ENCODE peak calls at places on chromosomes 3 and 15, in four cellular contexts. M is brain microvascular endothelial cell; I is upper lobe of left lung; R is CD8-positive, alpha-beta T cell. V is an unnamed sample.

GRCh38 chr3:196007744-196008143 is 74.1 kb downstream of the TFRC start:
- DNase-seq in I (peak; percentile 66), M (no peak), R (no peak), V (no peak)

GRCh38 chr15:51727141-51727897 is 10.1 kb downstream of the LYSMD2 start:
- DNase-seq in M (peak; percentile 45), R (peak; percentile 28), I (no peak), V (no peak)

GRCh38 chr3:179181021-179181472 is 32.9 kb downstream of the PIK3CA start:
- DNase-seq in I (no peak), M (no peak), R (no peak), V (no peak)

GRCh38 chr3:3629911-3630310 is 169.3 kb upstream of the LRRN1 start:
- DNase-seq in R (no peak), I (no peak), M (peak; percentile 5), V (no peak)

GRCh38 chr15:44541282-44541958 is 4.5 kb downstream of the EIF3J start:
- DNase-seq in R (no peak), M (peak; percentile 71), I (no peak), V (no peak)

GRCh38 chr15:50150851-50151250 is 31.1 kb upstream of the SLC27A2 start:
- DNase-seq in M (no peak), R (no peak), I (no peak), V (no peak)

GRCh38 chr3:108461641-108462040 is 48.8 kb downstream of the MYH15 start:
- DNase-seq in M (no peak), R (no peak), I (no peak), V (no peak)

GRCh38 chr15:96732704-96733103 is 402.2 kb downstream of the NR2F2 start:
- DNase-seq in I (no peak), M (peak; percentile 13), R (no peak), V (no peak)

GRCh38 chr15:77069521-77070121 is 1.3 kb downstream of the TSPAN3 start:
- DNase-seq in R (no peak), I (no peak), M (no peak), V (no peak)

GRCh38 chr3:4741404-4742307 is 237.6 kb upstream of the BHLHE40 start:
- DNase-seq in M (peak; percentile 99), I (no peak), R (no peak), V (no peak)

GRCh38 chr3:155744626-155745324 is at the start of gene PLCH1:
- DNase-seq in I (peak; percentile 85), M (peak; percentile 47), R (peak; percentile 47), V (peak; percentile 78)

GRCh38 chr15:62138124-62138523 is 27.0 kb downstream of the C2CD4B start:
- DNase-seq in M (peak; percentile 67), I (no peak), R (no peak), V (no peak)

GRCh38 chr15:89777073-89777820 is 1.1 kb downstream of the MESP2 start:
- DNase-seq in M (no peak), R (no peak), I (no peak), V (no peak)

GRCh38 chr3:183359036-183359435 is 69.4 kb downstream of the MCF2L2 start:
- DNase-seq in I (no peak), R (no peak), M (no peak), V (no peak)

GRCh38 chr15:96285715-96286367 is 44.7 kb upstream of the NR2F2 start:
- DNase-seq in I (peak; percentile 47), M (no peak), R (no peak), V (no peak)

GRCh38 chr3:33453331-33453761 is 13.1 kb upstream of the UBP1 start:
- DNase-seq in I (peak; percentile 67), M (no peak), R (no peak), V (no peak)

GRCh38 chr15:75573001-75573400 is 6.1 kb downstream of the PTPN9 start:
- DNase-seq in I (no peak), R (no peak), M (no peak), V (no peak)

GRCh38 chr3:11764931-11765363 is 81.7 kb downstream of the TAMM41 start:
- DNase-seq in R (no peak), M (peak; percentile 65), I (no peak), V (no peak)

GRCh38 chr15:74768099-74768770 is 13.6 kb upstream of the CSK start:
- DNase-seq in I (no peak), M (no peak), R (no peak), V (no peak)

GRCh38 chr3:42190701-42191442 is 75.1 kb downstream of the CCK start:
- DNase-seq in R (peak; percentile 60), M (peak; percentile 67), I (no peak), V (peak; percentile 77)

GRCh38 chr3:45978348-45978747 is 17.3 kb downstream of the FYCO1 start:
- DNase-seq in R (peak; percentile 61), I (no peak), M (no peak), V (no peak)

GRCh38 chr15:47289667-47290066 is 427.6 kb upstream of the SEMA6D start:
- DNase-seq in M (no peak), I (no peak), R (no peak), V (no peak)

GRCh38 chr3:90007786-90008499 is 900.5 kb downstream of the EPHA3 start:
- DNase-seq in M (no peak), I (no peak), R (no peak), V (no peak)

GRCh38 chr3:196458063-196458462 is 25.8 kb upstream of the UBXN7 start:
- DNase-seq in R (no peak), M (no peak), I (no peak), V (no peak)

GRCh38 chr3:53254810-53255359 is 937 bp downstream of the TKT start:
- DNase-seq in I (peak; percentile 87), M (no peak), R (peak; percentile 52), V (no peak)

GRCh38 chr3:172201990-172202318 is 162.6 kb downstream of the FNDC3B start:
- DNase-seq in I (no peak), R (no peak), M (peak; percentile 81), V (no peak)

GRCh38 chr3:195543642-195544536 is 764 bp upstream of the PPP1R2 start:
- DNase-seq in M (no peak), I (peak; percentile 81), R (no peak), V (no peak)

GRCh38 chr3:42852443-42852842 is 23.2 kb downstream of the CYP8B1 start:
- DNase-seq in M (no peak), I (no peak), R (no peak), V (peak; percentile 25)

GRCh38 chr3:21751891-21752290 is 881 bp upstream of the ZNF385D start:
- DNase-seq in I (no peak), R (no peak), M (no peak), V (no peak)

GRCh38 chr3:187227658-187228258 is 30.5 kb downstream of the RTP1 start:
- DNase-seq in I (no peak), M (peak; percentile 79), R (no peak), V (no peak)

GRCh38 chr15:40911693-40912092 is 17.4 kb downstream of the VPS18 start:
- DNase-seq in R (no peak), M (no peak), I (no peak), V (no peak)

GRCh38 chr15:81023483-81024264 is 23.0 kb downstream of the TLNRD1 start:
- DNase-seq in R (no peak), M (peak; percentile 45), I (no peak), V (no peak)

GRCh38 chr3:164375995-164376394 is 702.3 kb downstream of the SI start:
- DNase-seq in R (no peak), I (no peak), M (no peak), V (no peak)

GRCh38 chr3:154971771-154972326 is 108.3 kb upstream of the MME start:
- DNase-seq in I (no peak), R (no peak), M (no peak), V (no peak)

GRCh38 chr3:66392512-66392911 is 108.3 kb downstream of the LRIG1 start:
- DNase-seq in M (no peak), R (no peak), I (no peak), V (no peak)

GRCh38 chr3:7759630-7760029 is 742.0 kb upstream of the LMCD1 start:
- DNase-seq in R (no peak), M (no peak), I (no peak), V (no peak)

GRCh38 chr15:58864602-58865419 is 68.7 kb downstream of the SLTM start:
- DNase-seq in R (no peak), M (no peak), I (peak; percentile 87), V (no peak)

GRCh38 chr3:149352556-149352955 is 19.1 kb upstream of the TM4SF18 start:
- DNase-seq in I (peak; percentile 77), M (peak; percentile 66), R (no peak), V (no peak)

GRCh38 chr3:111768571-111769100 is 90.4 kb upstream of the PHLDB2 start:
- DNase-seq in I (no peak), M (peak; percentile 96), R (no peak), V (no peak)

GRCh38 chr3:189169728-189170127 is 2.0 kb upstream of the TPRG1 start:
- DNase-seq in R (no peak), I (no peak), M (no peak), V (no peak)
- TF ChIP-seq CTCF in R (no peak), I (no peak), M (peak; percentile 19), V (peak; percentile 52)

GRCh38 chr3:116378077-116378476 is 67.2 kb downstream of the LSAMP start:
- DNase-seq in I (no peak), R (no peak), M (no peak), V (no peak)
- TF ChIP-seq CTCF in I (no peak), R (no peak), M (no peak), V (no peak)

GRCh38 chr3:127159547-127159946 is 33.4 kb upstream of the PRR23E start:
- DNase-seq in R (no peak), M (no peak), I (no peak), V (no peak)
- TF ChIP-seq CTCF in R (no peak), M (no peak), I (no peak), V (no peak)

DNA sequence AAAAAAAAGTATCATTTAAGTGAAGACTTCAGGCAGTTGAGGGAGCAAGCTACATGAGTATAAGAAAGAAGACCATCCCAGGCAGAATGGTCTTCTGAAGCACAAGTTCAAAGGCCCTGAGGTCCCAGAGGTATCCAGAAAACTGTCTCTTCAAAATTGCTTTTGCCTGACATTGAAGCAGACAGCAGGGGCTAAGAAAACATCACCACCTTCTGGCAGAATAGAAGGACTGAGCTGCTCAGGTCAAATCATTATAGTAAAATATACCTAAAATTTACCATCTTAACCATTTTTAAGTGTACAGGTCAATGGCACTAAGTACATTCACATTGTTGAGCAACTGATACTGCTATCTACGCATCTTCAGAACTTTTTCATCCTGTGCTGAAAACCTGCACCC is 16.4 kb downstream of the GPR160 start:
- DNase-seq in I (no peak), M (no peak), R (no peak), V (no peak)
- TF ChIP-seq CTCF in I (no peak), M (peak; percentile 44), R (peak; percentile 21), V (peak; percentile 28)

DNA sequence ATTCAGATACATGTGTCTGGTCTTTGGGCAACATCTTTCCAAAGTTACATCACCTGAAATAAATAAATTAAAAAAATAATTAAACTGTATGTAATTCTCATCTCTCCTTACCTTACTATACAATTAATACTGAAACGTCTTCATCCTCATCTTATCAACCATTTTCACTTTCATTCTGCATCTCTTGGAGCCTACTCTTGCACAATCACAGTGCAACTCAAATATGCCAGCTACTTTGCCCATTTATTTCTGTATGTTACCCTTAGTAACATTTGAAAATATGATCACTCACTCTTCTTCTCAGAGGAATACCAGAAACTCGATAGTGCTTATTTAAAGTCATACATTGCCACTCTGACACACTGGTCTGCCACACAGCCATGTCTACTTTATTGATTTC is 1357.1 kb upstream of the CADM2 start:
- DNase-seq in R (no peak), M (no peak), I (no peak), V (no peak)
- TF ChIP-seq CTCF in R (no peak), M (no peak), I (no peak), V (no peak)